ENCODE peak calls at places on chromosomes 7 and 10, in four cellular contexts. P, S, G and I are unnamed samples.

GRCh38 chr10:70233939-70234300 is 691 bp upstream of the PPA1 start:
- DNase-seq in P (no peak), S (no peak), G (no peak), I (no peak)

GRCh38 chr7:119720541-119720940 is 552.4 kb upstream of the KCND2 start:
- DNase-seq in P (no peak), S (no peak), G (no peak), I (no peak)

GRCh38 chr7:10436302-10436701 is 537.4 kb upstream of the PHF14 start:
- DNase-seq in P (no peak), S (no peak), G (no peak), I (no peak)

GRCh38 chr10:103665439-103665838 is 171.9 kb downstream of the NEURL1 start:
- DNase-seq in P (no peak), S (no peak), G (no peak), I (no peak)

GRCh38 chr7:151875862-151876111 is 1.1 kb downstream of the PRKAG2 start:
- DNase-seq in P (no peak), S (no peak), G (no peak), I (no peak)

GRCh38 chr10:60422809-60423208 is 33.1 kb upstream of the ANK3 start:
- DNase-seq in P (no peak), S (no peak), G (no peak), I (no peak)

GRCh38 chr10:31064334-31064733 is 32.7 kb upstream of the ZNF438 start:
- DNase-seq in P (no peak), S (no peak), G (no peak), I (no peak)

GRCh38 chr10:132229834-132230556 is 43.2 kb downstream of the DPYSL4 start:
- DNase-seq in P (no peak), S (no peak), G (no peak), I (no peak)

GRCh38 chr7:130990178-130990832 is 256.3 kb upstream of the KLF14 start:
- DNase-seq in P (no peak), S (no peak), G (no peak), I (no peak)

GRCh38 chr10:69709366-69709941 is 79.4 kb downstream of the FAM241B start:
- DNase-seq in P (no peak), S (no peak), G (no peak), I (no peak)

GRCh38 chr10:101067356-101068083 is 5.7 kb downstream of the KAZALD1 start:
- DNase-seq in P (peak; percentile 72), S (peak; percentile 78), G (peak; percentile 30), I (peak; percentile 86)

GRCh38 chr7:151632750-151633515 is 113.2 kb upstream of the RHEB start:
- DNase-seq in P (peak; percentile 20), S (no peak), G (no peak), I (peak; percentile 28)

GRCh38 chr10:123890246-123890645 is 1.4 kb downstream of the CPXM2 start:
- DNase-seq in P (no peak), S (no peak), G (no peak), I (no peak)

GRCh38 chr7:106602062-106602461 is 58.9 kb downstream of the CCDC71L start:
- DNase-seq in P (no peak), S (no peak), G (no peak), I (no peak)

GRCh38 chr7:112484671-112485097 is 3.9 kb downstream of the LSMEM1 start:
- DNase-seq in P (no peak), S (no peak), G (peak; percentile 5), I (no peak)

GRCh38 chr7:55435466-55435865 is 70.3 kb downstream of the LANCL2 start:
- DNase-seq in P (no peak), S (no peak), G (no peak), I (no peak)

GRCh38 chr7:36119005-36119711 is 33.9 kb upstream of the EEPD1 start:
- DNase-seq in P (no peak), S (peak; percentile 71), G (peak; percentile 44), I (no peak)

GRCh38 chr7:141027043-141027442 is 12.3 kb upstream of the MRPS33 start:
- DNase-seq in P (no peak), S (no peak), G (no peak), I (no peak)
- TF ChIP-seq CTCF in P (no peak), S (no peak), G (no peak), I (no peak)

GRCh38 chr7:34044734-34045353 is 139.5 kb downstream of the BMPER start:
- DNase-seq in P (no peak), S (no peak), G (no peak), I (no peak)
- TF ChIP-seq CTCF in P (no peak), S (no peak), G (no peak), I (no peak)

DNA sequence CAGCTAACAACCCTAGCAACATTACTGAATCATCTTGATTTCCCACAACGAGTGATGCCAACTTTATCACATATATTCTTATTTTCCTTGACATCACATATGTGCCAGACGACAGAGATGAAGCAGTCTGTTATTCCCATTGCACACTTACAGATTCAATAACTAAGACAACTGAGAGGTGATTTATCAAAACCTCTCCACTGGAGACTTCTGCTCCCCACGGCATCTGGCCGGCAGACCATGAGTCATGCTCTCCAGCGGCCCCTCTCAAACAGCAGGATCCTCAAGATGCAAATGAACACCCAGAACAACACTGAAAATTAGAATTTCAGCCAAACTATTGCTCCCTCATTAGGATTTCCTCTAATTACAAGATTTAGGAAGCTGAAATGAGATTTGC is 57.1 kb downstream of the AMPH start:
- DNase-seq in P (no peak), S (no peak), G (no peak), I (no peak)
- TF ChIP-seq CTCF in P (no peak), S (no peak), G (no peak), I (no peak)

GRCh38 chr7:129875160-129875559 is 77.6 kb downstream of the UBE2H start:
- DNase-seq in P (no peak), S (no peak), G (no peak), I (no peak)
- TF ChIP-seq CTCF in P (no peak), S (no peak), G (no peak), I (no peak)

GRCh38 chr10:117175215-117175900 is 21.9 kb upstream of the KCNK18 start:
- DNase-seq in P (peak; percentile 21), S (no peak), G (no peak), I (no peak)

GRCh38 chr10:117170244-117170643 is 27.0 kb upstream of the KCNK18 start:
- DNase-seq in P (no peak), S (no peak), G (no peak), I (no peak)

GRCh38 chr10:117178190-117178589 is 19.1 kb upstream of the KCNK18 start:
- DNase-seq in P (no peak), S (no peak), G (no peak), I (no peak)

GRCh38 chr10:117175901-117176534 is 21.3 kb upstream of the KCNK18 start:
- DNase-seq in P (peak; percentile 60), S (peak; percentile 75), G (no peak), I (peak; percentile 87)

DNA sequence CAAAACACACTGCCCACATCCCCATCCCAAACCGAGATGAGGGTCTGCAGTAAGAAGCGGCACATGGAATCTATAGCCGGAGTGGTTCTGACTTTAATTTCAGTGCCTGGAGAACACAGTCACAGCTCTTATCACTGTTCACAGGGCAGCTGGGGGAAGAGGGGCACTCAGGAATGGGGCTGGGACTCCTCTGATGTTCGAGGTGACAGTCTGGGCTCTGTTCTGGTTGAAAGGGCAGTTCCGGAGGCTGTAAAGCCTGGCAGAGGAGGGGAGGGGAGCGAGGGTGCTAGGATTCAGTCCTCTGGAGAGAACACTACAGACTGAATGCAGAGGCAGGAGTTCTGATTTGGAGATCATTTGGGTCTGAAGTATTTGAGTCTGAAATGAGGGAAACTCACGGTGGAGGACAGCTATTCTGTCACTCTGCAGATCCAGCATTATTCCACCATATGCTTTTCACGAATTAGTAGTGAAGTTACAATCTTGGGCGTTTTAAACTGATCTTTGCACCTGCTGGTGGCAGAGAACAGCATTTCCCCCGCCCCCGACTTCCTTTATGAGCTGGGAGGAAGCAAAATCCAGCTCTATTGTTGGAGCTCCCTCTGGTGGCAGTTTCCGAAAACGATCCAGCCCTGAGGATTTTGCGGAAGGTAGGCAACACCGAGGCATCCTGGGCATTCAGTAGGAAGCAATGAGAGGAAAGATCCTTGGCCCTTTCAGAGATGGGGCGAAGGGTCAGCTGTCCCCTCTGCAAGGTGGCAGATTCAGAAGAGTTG is 22.7 kb upstream of the KCNK18 start:
- DNase-seq in P (peak; percentile 86), S (peak; percentile 83), G (peak; percentile 33), I (peak; percentile 88)
- TF ChIP-seq CTCF in P (peak; percentile 89), S (peak; percentile 42), G (peak; percentile 79), I (peak; percentile 82)

GRCh38 chr10:77501846-77502251 is 135.8 kb downstream of the KCNMA1 start:
- DNase-seq in P (no peak), S (no peak), G (no peak), I (no peak)
- TF ChIP-seq CTCF in P (no peak), S (no peak), G (no peak), I (no peak)

GRCh38 chr10:11260136-11260535 is 242.5 kb downstream of the CELF2 start:
- DNase-seq in P (no peak), S (no peak), G (no peak), I (peak; percentile 19)
- TF ChIP-seq CTCF in P (peak; percentile 26), S (no peak), G (no peak), I (no peak)

GRCh38 chr10:48536916-48537890 is 67.7 kb downstream of the ARHGAP22 start:
- DNase-seq in P (no peak), S (no peak), G (no peak), I (no peak)

GRCh38 chr10:48533951-48534720 is 70.7 kb downstream of the ARHGAP22 start:
- DNase-seq in P (no peak), S (no peak), G (no peak), I (no peak)

GRCh38 chr10:48533540-48533939 is 71.3 kb downstream of the ARHGAP22 start:
- DNase-seq in P (no peak), S (no peak), G (no peak), I (no peak)

GRCh38 chr10:48536226-48536500 is 68.7 kb downstream of the ARHGAP22 start:
- DNase-seq in P (no peak), S (no peak), G (no peak), I (no peak)

GRCh38 chr10:48535416-48536225 is 69.3 kb downstream of the ARHGAP22 start:
- DNase-seq in P (no peak), S (no peak), G (no peak), I (no peak)
- TF ChIP-seq CTCF in P (peak; percentile 24), S (no peak), G (no peak), I (no peak)

GRCh38 chr10:51083280-51083986 is 9.1 kb downstream of the PRKG1 start:
- DNase-seq in P (no peak), S (no peak), G (no peak), I (no peak)
- TF ChIP-seq CTCF in P (peak; percentile 23), S (no peak), G (peak; percentile 7), I (no peak)